ENCODE peak calls at places on chromosomes 2 and 18, in five cellular contexts. W, U, N, O and T are unnamed samples. For H3K27me3, the result is how much of the 10 kb centered on the place peaks cover.

GRCh38 chr2:172437419-172438063 is 10.2 kb downstream of the ITGA6 start:
- DNase-seq in O (no peak), U (no peak), W (no peak), N (peak), T (peak)

GRCh38 chr2:113219889-113220641 is 46.3 kb downstream of the PSD4 start:
- DNase-seq in N (no peak), W (peak), O (peak), U (no peak), T (no peak)

GRCh38 chr2:142796161-142796560 is 81.3 kb upstream of the KYNU start:
- DNase-seq in W (no peak), U (no peak), N (no peak), O (no peak), T (no peak)

GRCh38 chr2:161416633-161417427 is 733 bp downstream of the TBR1 start:
- DNase-seq in O (no peak), N (no peak), W (no peak), U (peak), T (peak)

GRCh38 chr2:114688241-114688640 is 245.8 kb downstream of the DPP10 start:
- DNase-seq in U (no peak), O (no peak), N (no peak), W (no peak), T (no peak)

GRCh38 chr2:128797092-128797491 is 478.4 kb upstream of the HS6ST1 start:
- DNase-seq in U (no peak), O (no peak), N (no peak), W (no peak), T (no peak)

GRCh38 chr2:10284108-10284870 is 18.4 kb upstream of the HPCAL1 start:
- DNase-seq in W (no peak), N (no peak), U (peak), O (no peak), T (no peak)

GRCh38 chr2:158463496-158464095 is 6.8 kb downstream of the PKP4 start:
- DNase-seq in O (no peak), N (no peak), W (no peak), U (no peak), T (no peak)

GRCh38 chr18:77069482-77069881 is 63.1 kb downstream of the MBP start:
- DNase-seq in U (no peak), N (no peak), O (no peak), W (no peak), T (peak)

GRCh38 chr2:25388491-25388890 is 46.8 kb upstream of the DNMT3A start:
- DNase-seq in O (no peak), U (no peak), W (no peak), N (no peak), T (no peak)

GRCh38 chr2:230865766-230866703 is 1.3 kb downstream of the ITM2C start:
- DNase-seq in W (peak), U (peak), N (no peak), O (peak), T (no peak)

GRCh38 chr18:37309861-37310260 is 255.7 kb downstream of the CELF4 start:
- DNase-seq in N (no peak), U (no peak), O (no peak), W (no peak), T (no peak)

GRCh38 chr2:202583709-202584219 is 51.0 kb upstream of the FAM117B start:
- DNase-seq in O (no peak), W (no peak), U (no peak), N (no peak), T (no peak)

GRCh38 chr2:178473931-178474330 is 4.5 kb downstream of the FKBP7 start:
- DNase-seq in W (no peak), O (peak), N (no peak), U (no peak), T (no peak)

GRCh38 chr2:232483296-232483922 is 4.2 kb downstream of the ECEL1 start:
- DNase-seq in N (no peak), W (no peak), O (no peak), U (peak), T (no peak)

GRCh38 chr2:49021170-49021743 is 133.1 kb downstream of the FSHR start:
- DNase-seq in U (no peak), W (no peak), O (no peak), N (no peak), T (no peak)

GRCh38 chr2:127672341-127673303 is 2.7 kb downstream of the LIMS2 start:
- DNase-seq in U (peak), W (no peak), N (no peak), O (no peak), T (no peak)

GRCh38 chr2:155310589-155310988 is 612.1 kb downstream of the KCNJ3 start:
- DNase-seq in O (peak), N (no peak), W (no peak), U (no peak), T (no peak)

GRCh38 chr2:70091364-70091763 is 4.1 kb downstream of the PCBP1 start:
- DNase-seq in O (no peak), U (no peak), W (no peak), N (no peak), T (no peak)

GRCh38 chr2:70095833-70096670 is 8.8 kb downstream of the PCBP1 start:
- DNase-seq in O (no peak), N (no peak), U (no peak), W (no peak), T (no peak)

GRCh38 chr2:70091816-70092215 is 4.5 kb downstream of the PCBP1 start:
- DNase-seq in N (no peak), U (no peak), O (no peak), W (no peak), T (no peak)

GRCh38 chr2:70094978-70095832 is 7.9 kb downstream of the PCBP1 start:
- DNase-seq in N (no peak), W (peak), U (no peak), O (peak), T (peak)

DNA sequence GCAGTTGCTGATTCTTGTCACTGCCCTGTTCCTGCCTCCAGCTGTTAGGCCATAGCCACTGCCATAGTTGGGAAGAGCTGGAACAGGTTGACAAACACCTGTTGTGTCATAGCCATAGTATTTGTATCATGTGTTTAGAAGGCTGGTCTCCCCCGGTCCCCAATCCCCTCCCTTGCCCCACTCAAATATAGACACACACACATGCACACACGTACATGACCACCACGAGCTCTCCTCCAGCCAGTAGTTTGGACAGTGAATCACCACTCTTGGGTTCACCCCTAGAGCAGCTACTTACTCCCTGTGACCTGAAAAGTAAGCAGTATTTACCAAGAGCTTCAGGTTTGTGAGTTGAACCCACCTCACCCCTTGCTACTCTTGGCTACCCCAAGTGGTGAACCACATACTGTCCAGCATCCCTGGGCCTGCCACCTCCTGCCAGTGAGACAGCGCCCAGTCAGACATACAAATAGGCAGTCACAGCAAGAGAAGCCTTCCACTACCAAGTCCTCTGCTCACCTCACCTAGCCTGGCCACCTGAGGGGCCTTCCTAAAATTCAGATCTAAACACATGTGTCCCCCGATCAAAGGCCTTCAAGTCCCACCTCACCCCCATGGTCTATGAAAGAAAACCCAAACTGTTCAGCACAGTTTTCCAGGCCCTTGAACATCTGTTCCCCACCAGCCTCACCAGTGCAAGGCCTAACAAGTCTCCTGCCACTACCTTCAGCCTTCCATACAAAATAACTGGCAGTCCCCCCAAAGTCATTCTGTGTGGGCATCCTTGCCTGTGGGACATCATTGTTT is 7.1 kb downstream of the PCBP1 start:
- DNase-seq in N (no peak), U (no peak), W (no peak), O (peak), T (no peak)
- H3K4me3 ChIP-seq in N (peak), U (no peak), W (no peak), O (no peak), T (peak)

DNA sequence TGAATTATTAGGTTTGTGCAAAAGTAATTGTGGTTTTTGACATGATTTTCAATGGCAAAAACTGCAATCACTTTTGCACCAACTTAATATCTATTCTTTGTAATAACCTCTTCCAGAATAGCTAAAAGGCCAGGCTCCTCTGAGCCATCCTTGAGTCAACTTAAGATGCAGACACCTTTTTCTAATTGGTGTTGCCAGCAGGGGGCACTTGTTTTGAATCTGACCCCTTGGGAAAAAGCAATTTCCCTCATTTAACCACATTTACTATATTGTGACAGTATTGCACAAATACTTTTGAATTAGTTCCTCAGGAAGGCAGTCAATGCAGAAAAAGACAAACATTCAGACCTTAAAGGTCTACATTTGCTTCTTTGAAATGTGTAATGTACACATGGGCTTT is 78.6 kb upstream of the GALNT5 start:
- DNase-seq in U (no peak), N (no peak), O (no peak), W (no peak), T (no peak)
- TF ChIP-seq CTCF in U (no peak), N (peak), O (no peak), W (no peak), T (peak)

GRCh38 chr2:187129866-187130265 is 280.9 kb upstream of the ZSWIM2 start:
- DNase-seq in W (no peak), U (no peak), O (no peak), N (no peak), T (no peak)

GRCh38 chr2:187129306-187129705 is 280.3 kb upstream of the ZSWIM2 start:
- DNase-seq in U (no peak), W (no peak), O (no peak), N (no peak), T (no peak)

GRCh38 chr2:187124514-187124913 is 275.5 kb upstream of the ZSWIM2 start:
- DNase-seq in N (no peak), O (no peak), W (peak), U (peak), T (no peak)

GRCh38 chr2:187126247-187127005 is 277.5 kb upstream of the ZSWIM2 start:
- DNase-seq in O (no peak), N (no peak), U (no peak), W (no peak), T (no peak)
- H3K27me3 ChIP-seq in O (under half), N (under half), U (under half), W (under half), T (under half)

DNA sequence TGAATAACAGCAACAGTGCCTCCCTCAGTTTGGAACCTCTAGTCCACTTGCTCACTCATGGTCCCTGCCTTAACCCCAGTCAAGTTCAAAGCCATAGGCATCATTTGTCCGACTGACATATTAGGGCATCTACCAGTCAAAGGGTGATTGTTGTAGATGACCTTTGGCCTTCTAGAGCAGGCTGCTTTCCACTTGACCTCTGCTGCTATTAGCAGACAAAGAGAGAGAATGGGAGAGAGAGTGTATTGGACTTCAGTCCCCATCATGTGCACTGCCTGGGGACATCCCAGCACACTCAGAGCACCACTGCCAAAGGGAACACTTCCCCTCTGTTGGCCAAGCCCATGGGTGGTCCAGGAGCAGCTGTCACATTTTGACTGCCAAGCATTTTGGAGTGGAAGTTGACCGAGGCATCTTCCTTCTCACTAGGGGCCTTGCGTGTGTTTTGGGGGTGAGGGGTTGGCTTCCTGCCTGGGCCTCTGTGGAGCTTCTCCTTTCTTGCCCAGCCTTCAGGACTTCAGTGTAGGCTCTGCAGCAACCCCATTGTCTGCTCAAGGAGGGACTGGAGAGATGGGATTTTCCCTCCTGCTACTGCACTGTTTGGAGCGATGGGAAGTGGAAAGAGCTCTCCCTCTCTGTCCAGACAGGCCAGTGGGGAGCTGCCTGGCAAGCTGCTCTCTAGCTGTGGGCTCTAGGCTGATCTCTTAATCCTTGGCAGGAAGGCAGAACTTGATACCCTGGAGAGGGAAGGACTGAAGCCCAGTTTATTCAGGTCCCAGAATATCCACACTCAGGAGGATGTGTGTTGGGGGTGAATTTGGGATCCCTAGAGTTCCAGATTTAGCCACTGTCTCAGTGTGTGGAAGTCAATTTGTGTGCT is 68.1 kb downstream of the TMEM247 start:
- DNase-seq in N (no peak), O (no peak), W (no peak), U (peak), T (no peak)
- H3K4me3 ChIP-seq in N (peak), O (no peak), W (no peak), U (peak), T (no peak)

DNA sequence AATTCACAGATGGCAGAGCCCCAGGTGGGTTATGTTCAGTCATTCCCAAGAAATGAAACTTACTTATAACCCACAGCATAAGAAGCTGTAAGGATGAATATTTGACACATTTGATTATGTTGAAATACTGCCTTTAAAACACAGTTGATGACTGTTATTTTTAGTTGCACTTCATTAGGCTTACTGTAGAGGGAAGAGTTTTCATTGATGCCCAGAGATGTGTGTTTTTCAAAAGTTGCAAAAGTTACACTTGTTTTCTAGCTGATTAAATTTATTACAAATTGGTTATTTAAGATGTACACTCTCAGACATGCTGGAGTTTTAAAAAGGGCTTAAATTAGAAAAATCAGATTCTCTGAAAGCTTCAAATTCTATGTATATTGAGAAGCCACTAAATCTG is 506.1 kb downstream of the PARD3B start:
- DNase-seq in W (no peak), O (no peak), U (no peak), N (no peak), T (no peak)
- TF ChIP-seq CTCF in W (no peak), O (peak), U (no peak), N (no peak), T (no peak)

DNA sequence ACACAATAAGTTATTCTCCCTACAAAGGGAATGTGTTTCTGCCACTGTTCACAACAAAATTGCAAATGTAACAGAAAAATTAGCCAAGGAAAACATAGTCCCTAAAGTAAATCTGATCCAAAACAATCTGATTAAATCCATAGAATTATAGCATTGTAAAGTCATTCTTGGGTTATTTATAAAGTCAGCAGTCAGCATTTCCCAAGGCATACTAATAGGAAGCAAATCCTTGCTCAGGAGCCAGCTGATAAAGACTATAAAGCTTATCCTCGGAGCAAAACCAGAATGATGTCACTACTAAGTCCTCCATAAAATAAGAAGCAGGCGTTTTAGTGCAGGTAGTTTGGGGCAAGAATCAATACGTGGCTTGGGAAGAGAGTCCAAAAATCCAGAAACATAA is 67.4 kb upstream of the CSRNP3 start:
- DNase-seq in N (no peak), W (no peak), O (no peak), U (no peak), T (no peak)
- H3K27me3 ChIP-seq in N (under half), W (under half), O (under half), U (under half), T (under half)

GRCh38 chr18:3869848-3870247 is 419.9 kb downstream of the TGIF1 start:
- DNase-seq in W (no peak), U (no peak), N (no peak), O (peak), T (no peak)

GRCh38 chr18:3870914-3871313 is 420.9 kb downstream of the TGIF1 start:
- DNase-seq in N (no peak), U (no peak), W (no peak), O (no peak), T (no peak)

GRCh38 chr18:3867252-3867651 is 417.3 kb downstream of the TGIF1 start:
- DNase-seq in U (no peak), O (no peak), W (no peak), N (no peak), T (no peak)

GRCh38 chr18:3864669-3865298 is 414.8 kb downstream of the TGIF1 start:
- DNase-seq in N (no peak), W (no peak), U (no peak), O (no peak), T (no peak)

GRCh38 chr18:3867768-3868445 is 417.9 kb downstream of the TGIF1 start:
- DNase-seq in U (no peak), W (no peak), O (peak), N (no peak), T (no peak)
- H3K4me3 ChIP-seq in U (no peak), W (no peak), O (no peak), N (no peak), T (no peak)

GRCh38 chr2:16722121-16722520 is 56.5 kb upstream of the CYRIA start:
- DNase-seq in O (no peak), U (no peak), N (no peak), W (no peak), T (no peak)
- TF ChIP-seq CTCF in O (no peak), U (no peak), N (no peak), W (no peak), T (no peak)

GRCh38 chr18:22176622-22177495 is 7.5 kb downstream of the GATA6 start:
- DNase-seq in U (no peak), N (no peak), W (peak), O (no peak), T (no peak)

GRCh38 chr18:22179174-22179573 is 9.8 kb downstream of the GATA6 start:
- DNase-seq in U (no peak), O (no peak), W (no peak), N (no peak), T (no peak)

GRCh38 chr18:22177496-22177866 is 8.1 kb downstream of the GATA6 start:
- DNase-seq in O (no peak), N (no peak), W (no peak), U (no peak), T (no peak)

GRCh38 chr18:22180722-22181121 is 11.3 kb downstream of the GATA6 start:
- DNase-seq in O (no peak), U (no peak), W (no peak), N (no peak), T (no peak)

GRCh38 chr18:22179631-22180030 is 10.2 kb downstream of the GATA6 start:
- DNase-seq in W (no peak), N (no peak), O (no peak), U (no peak), T (no peak)
- H3K27me3 ChIP-seq in W (under half), N (under half), O (under half), U (under half), T (under half)